ENCODE peak calls at places on chromosomes 1 and 21, in seven cellular contexts. One of them, this sample, is unnamed.

GRCh38 chr1:37035828-37036666 is 1.7 kb upstream of the GRIK3 start:
- DNase-seq in neural crest cell: no peak
- DNase-seq in ascending aorta: no peak
- DNase-seq in IMR-90: no peak
- DNase-seq in heart left ventricle: no peak
- DNase-seq in mucosa of descending colon: no peak
- DNase-seq in activated CD8-positive, alpha-beta T cell treated with anti-CD3 and anti-CD28 coated beads for 36 hours: peak
- DNase-seq in this sample: no peak

GRCh38 chr1:245241506-245242130 is 86.8 kb downstream of the KIF26B start:
- DNase-seq in mucosa of descending colon: no peak
- DNase-seq in ascending aorta: no peak
- DNase-seq in neural crest cell: no peak
- DNase-seq in IMR-90: no peak
- DNase-seq in activated CD8-positive, alpha-beta T cell treated with anti-CD3 and anti-CD28 coated beads for 36 hours: no peak
- DNase-seq in heart left ventricle: no peak
- DNase-seq in this sample: no peak

GRCh38 chr1:42340093-42340492 is 5.1 kb upstream of the FOXJ3 start:
- DNase-seq in mucosa of descending colon: peak
- DNase-seq in neural crest cell: no peak
- DNase-seq in IMR-90: peak
- DNase-seq in heart left ventricle: no peak
- DNase-seq in ascending aorta: no peak
- DNase-seq in activated CD8-positive, alpha-beta T cell treated with anti-CD3 and anti-CD28 coated beads for 36 hours: no peak
- DNase-seq in this sample: no peak

GRCh38 chr1:61951731-61952585 is 209.7 kb downstream of the PATJ start:
- DNase-seq in activated CD8-positive, alpha-beta T cell treated with anti-CD3 and anti-CD28 coated beads for 36 hours: no peak
- DNase-seq in neural crest cell: no peak
- DNase-seq in ascending aorta: no peak
- DNase-seq in IMR-90: peak
- DNase-seq in mucosa of descending colon: no peak
- DNase-seq in heart left ventricle: no peak
- DNase-seq in this sample: no peak

GRCh38 chr1:14600405-14601150 is 2.1 kb downstream of the KAZN start:
- DNase-seq in activated CD8-positive, alpha-beta T cell treated with anti-CD3 and anti-CD28 coated beads for 36 hours: no peak
- DNase-seq in mucosa of descending colon: no peak
- DNase-seq in neural crest cell: no peak
- DNase-seq in IMR-90: no peak
- DNase-seq in heart left ventricle: no peak
- DNase-seq in ascending aorta: no peak
- DNase-seq in this sample: no peak

GRCh38 chr1:151501474-151501873 is 9.7 kb upstream of the CGN start:
- DNase-seq in neural crest cell: no peak
- DNase-seq in IMR-90: no peak
- DNase-seq in ascending aorta: no peak
- DNase-seq in heart left ventricle: no peak
- DNase-seq in activated CD8-positive, alpha-beta T cell treated with anti-CD3 and anti-CD28 coated beads for 36 hours: no peak
- DNase-seq in mucosa of descending colon: peak
- DNase-seq in this sample: no peak

GRCh38 chr1:12424150-12424549 is 193.9 kb downstream of the DHRS3 start:
- DNase-seq in mucosa of descending colon: no peak
- DNase-seq in neural crest cell: no peak
- DNase-seq in ascending aorta: peak
- DNase-seq in heart left ventricle: no peak
- DNase-seq in activated CD8-positive, alpha-beta T cell treated with anti-CD3 and anti-CD28 coated beads for 36 hours: no peak
- DNase-seq in IMR-90: peak
- DNase-seq in this sample: no peak

GRCh38 chr1:233061265-233061664 is 110.9 kb downstream of the NTPCR start:
- DNase-seq in neural crest cell: no peak
- DNase-seq in activated CD8-positive, alpha-beta T cell treated with anti-CD3 and anti-CD28 coated beads for 36 hours: no peak
- DNase-seq in mucosa of descending colon: no peak
- DNase-seq in ascending aorta: no peak
- DNase-seq in heart left ventricle: no peak
- DNase-seq in IMR-90: no peak
- DNase-seq in this sample: no peak

GRCh38 chr21:41786521-41786987 is 19.7 kb upstream of the RIPK4 start:
- DNase-seq in IMR-90: peak
- DNase-seq in ascending aorta: no peak
- DNase-seq in neural crest cell: no peak
- DNase-seq in activated CD8-positive, alpha-beta T cell treated with anti-CD3 and anti-CD28 coated beads for 36 hours: no peak
- DNase-seq in mucosa of descending colon: no peak
- DNase-seq in heart left ventricle: no peak
- DNase-seq in this sample: no peak

GRCh38 chr1:118905206-118905605 is 82.9 kb downstream of the TBX15 start:
- DNase-seq in activated CD8-positive, alpha-beta T cell treated with anti-CD3 and anti-CD28 coated beads for 36 hours: no peak
- DNase-seq in heart left ventricle: no peak
- DNase-seq in mucosa of descending colon: no peak
- DNase-seq in IMR-90: no peak
- DNase-seq in neural crest cell: no peak
- DNase-seq in ascending aorta: no peak
- DNase-seq in this sample: no peak

GRCh38 chr1:216984536-216984935 is 261.3 kb upstream of the ESRRG start:
- DNase-seq in activated CD8-positive, alpha-beta T cell treated with anti-CD3 and anti-CD28 coated beads for 36 hours: no peak
- DNase-seq in IMR-90: no peak
- DNase-seq in neural crest cell: no peak
- DNase-seq in heart left ventricle: no peak
- DNase-seq in mucosa of descending colon: no peak
- DNase-seq in ascending aorta: no peak
- DNase-seq in this sample: no peak

GRCh38 chr1:2416403-2416802 is 4.0 kb upstream of the PEX10 start:
- DNase-seq in heart left ventricle: no peak
- DNase-seq in IMR-90: no peak
- DNase-seq in ascending aorta: no peak
- DNase-seq in neural crest cell: no peak
- DNase-seq in mucosa of descending colon: peak
- DNase-seq in activated CD8-positive, alpha-beta T cell treated with anti-CD3 and anti-CD28 coated beads for 36 hours: peak
- DNase-seq in this sample: no peak

GRCh38 chr1:36934061-36934460 is 100.3 kb downstream of the GRIK3 start:
- DNase-seq in activated CD8-positive, alpha-beta T cell treated with anti-CD3 and anti-CD28 coated beads for 36 hours: no peak
- DNase-seq in ascending aorta: no peak
- DNase-seq in IMR-90: no peak
- DNase-seq in mucosa of descending colon: no peak
- DNase-seq in neural crest cell: no peak
- DNase-seq in heart left ventricle: no peak
- DNase-seq in this sample: no peak

GRCh38 chr1:167618366-167618765 is 11.7 kb upstream of the RCSD1 start:
- DNase-seq in neural crest cell: no peak
- DNase-seq in activated CD8-positive, alpha-beta T cell treated with anti-CD3 and anti-CD28 coated beads for 36 hours: no peak
- DNase-seq in mucosa of descending colon: no peak
- DNase-seq in heart left ventricle: no peak
- DNase-seq in IMR-90: no peak
- DNase-seq in ascending aorta: no peak
- DNase-seq in this sample: no peak

GRCh38 chr1:183834568-183834967 is 29.6 kb downstream of the RGL1 start:
- DNase-seq in neural crest cell: no peak
- DNase-seq in ascending aorta: no peak
- DNase-seq in mucosa of descending colon: no peak
- DNase-seq in IMR-90: no peak
- DNase-seq in heart left ventricle: no peak
- DNase-seq in activated CD8-positive, alpha-beta T cell treated with anti-CD3 and anti-CD28 coated beads for 36 hours: no peak
- DNase-seq in this sample: peak

GRCh38 chr1:24720152-24720551 is 25.1 kb upstream of the CLIC4 start:
- DNase-seq in IMR-90: peak
- DNase-seq in heart left ventricle: peak
- DNase-seq in ascending aorta: peak
- DNase-seq in mucosa of descending colon: peak
- DNase-seq in neural crest cell: no peak
- DNase-seq in activated CD8-positive, alpha-beta T cell treated with anti-CD3 and anti-CD28 coated beads for 36 hours: no peak
- DNase-seq in this sample: peak

GRCh38 chr1:43293896-43294760 is 6.7 kb upstream of the TIE1 start:
- DNase-seq in IMR-90: peak
- DNase-seq in neural crest cell: no peak
- DNase-seq in activated CD8-positive, alpha-beta T cell treated with anti-CD3 and anti-CD28 coated beads for 36 hours: no peak
- DNase-seq in ascending aorta: no peak
- DNase-seq in mucosa of descending colon: peak
- DNase-seq in heart left ventricle: no peak
- DNase-seq in this sample: peak

GRCh38 chr1:99207216-99207615 is 57.1 kb upstream of the PLPPR4 start:
- DNase-seq in neural crest cell: no peak
- DNase-seq in mucosa of descending colon: no peak
- DNase-seq in heart left ventricle: no peak
- DNase-seq in activated CD8-positive, alpha-beta T cell treated with anti-CD3 and anti-CD28 coated beads for 36 hours: no peak
- DNase-seq in ascending aorta: no peak
- DNase-seq in IMR-90: no peak
- DNase-seq in this sample: no peak

GRCh38 chr1:216532399-216532798 is 109.2 kb upstream of the USH2A start:
- DNase-seq in IMR-90: no peak
- DNase-seq in mucosa of descending colon: no peak
- DNase-seq in heart left ventricle: no peak
- DNase-seq in neural crest cell: no peak
- DNase-seq in activated CD8-positive, alpha-beta T cell treated with anti-CD3 and anti-CD28 coated beads for 36 hours: no peak
- DNase-seq in ascending aorta: no peak
- DNase-seq in this sample: no peak

GRCh38 chr21:38680401-38680800 is 125.3 kb upstream of the ETS2 start:
- DNase-seq in IMR-90: no peak
- DNase-seq in ascending aorta: no peak
- DNase-seq in neural crest cell: no peak
- DNase-seq in activated CD8-positive, alpha-beta T cell treated with anti-CD3 and anti-CD28 coated beads for 36 hours: no peak
- DNase-seq in heart left ventricle: no peak
- DNase-seq in mucosa of descending colon: no peak
- DNase-seq in this sample: no peak

GRCh38 chr1:50425376-50426107 is 2.3 kb upstream of the DMRTA2 start:
- DNase-seq in IMR-90: no peak
- DNase-seq in activated CD8-positive, alpha-beta T cell treated with anti-CD3 and anti-CD28 coated beads for 36 hours: no peak
- DNase-seq in heart left ventricle: no peak
- DNase-seq in ascending aorta: no peak
- DNase-seq in mucosa of descending colon: no peak
- DNase-seq in neural crest cell: no peak
- DNase-seq in this sample: no peak

GRCh38 chr1:19975423-19976193 is 3.8 kb downstream of the PLA2G2A start:
- DNase-seq in ascending aorta: no peak
- DNase-seq in activated CD8-positive, alpha-beta T cell treated with anti-CD3 and anti-CD28 coated beads for 36 hours: no peak
- DNase-seq in neural crest cell: no peak
- DNase-seq in heart left ventricle: no peak
- DNase-seq in IMR-90: no peak
- DNase-seq in mucosa of descending colon: no peak
- DNase-seq in this sample: no peak

GRCh38 chr1:19976317-19977003 is 3.0 kb downstream of the PLA2G2A start:
- DNase-seq in mucosa of descending colon: no peak
- DNase-seq in IMR-90: no peak
- DNase-seq in neural crest cell: no peak
- DNase-seq in ascending aorta: no peak
- DNase-seq in heart left ventricle: no peak
- DNase-seq in activated CD8-positive, alpha-beta T cell treated with anti-CD3 and anti-CD28 coated beads for 36 hours: no peak
- DNase-seq in this sample: peak

GRCh38 chr1:19978143-19978542 is 1.3 kb downstream of the PLA2G2A start:
- DNase-seq in IMR-90: no peak
- DNase-seq in heart left ventricle: no peak
- DNase-seq in ascending aorta: no peak
- DNase-seq in mucosa of descending colon: no peak
- DNase-seq in activated CD8-positive, alpha-beta T cell treated with anti-CD3 and anti-CD28 coated beads for 36 hours: no peak
- DNase-seq in neural crest cell: no peak
- DNase-seq in this sample: no peak

GRCh38 chr1:19971657-19972056 is 7.8 kb downstream of the PLA2G2A start:
- DNase-seq in IMR-90: no peak
- DNase-seq in activated CD8-positive, alpha-beta T cell treated with anti-CD3 and anti-CD28 coated beads for 36 hours: no peak
- DNase-seq in mucosa of descending colon: no peak
- DNase-seq in heart left ventricle: no peak
- DNase-seq in ascending aorta: no peak
- DNase-seq in neural crest cell: no peak
- DNase-seq in this sample: no peak

GRCh38 chr1:19974822-19975416 is 4.5 kb downstream of the PLA2G2A start:
- DNase-seq in IMR-90: peak
- DNase-seq in ascending aorta: no peak
- DNase-seq in heart left ventricle: peak
- DNase-seq in mucosa of descending colon: peak
- DNase-seq in neural crest cell: peak
- DNase-seq in activated CD8-positive, alpha-beta T cell treated with anti-CD3 and anti-CD28 coated beads for 36 hours: peak
- DNase-seq in this sample: peak
- TF ChIP-seq CTCF in IMR-90: peak
- TF ChIP-seq CTCF in ascending aorta: peak
- TF ChIP-seq CTCF in heart left ventricle: peak
- TF ChIP-seq CTCF in mucosa of descending colon: peak
- TF ChIP-seq CTCF in neural crest cell: peak
- TF ChIP-seq CTCF in activated CD8-positive, alpha-beta T cell treated with anti-CD3 and anti-CD28 coated beads for 36 hours: peak
- TF ChIP-seq CTCF in this sample: peak

DNA sequence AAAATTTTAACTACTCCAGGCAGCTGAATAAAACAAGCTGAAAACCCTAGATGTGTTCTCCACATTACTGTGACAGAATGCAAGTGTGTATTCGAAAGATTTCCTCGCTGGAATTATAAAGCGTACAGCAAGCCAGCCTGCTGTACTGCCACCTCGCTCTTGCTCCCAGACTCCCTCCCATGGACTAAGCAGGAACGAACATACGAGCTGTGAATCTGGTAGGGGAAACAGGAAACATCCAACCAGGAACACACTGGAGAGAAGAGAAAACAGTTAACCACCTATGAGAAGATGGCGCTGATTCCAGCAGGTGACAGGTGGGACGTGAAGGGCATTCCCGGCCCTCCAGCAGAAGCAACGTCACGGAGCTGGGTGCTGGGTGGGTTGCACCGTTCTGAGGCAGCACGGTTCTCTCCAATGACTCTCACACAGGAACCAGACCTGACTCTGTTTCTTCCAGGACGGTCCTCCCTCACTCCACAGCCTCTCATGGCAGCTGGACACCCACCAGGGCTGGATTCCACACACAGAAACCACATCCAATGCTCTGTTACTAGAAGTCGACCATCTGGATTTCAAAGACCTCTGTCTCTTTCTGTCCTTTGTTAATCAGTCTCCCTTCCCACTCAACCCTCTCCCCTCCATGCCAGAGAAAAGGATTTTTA is 219.2 kb downstream of the RERE start:
- DNase-seq in activated CD8-positive, alpha-beta T cell treated with anti-CD3 and anti-CD28 coated beads for 36 hours: no peak
- DNase-seq in heart left ventricle: peak
- DNase-seq in mucosa of descending colon: peak
- DNase-seq in neural crest cell: no peak
- DNase-seq in IMR-90: peak
- DNase-seq in ascending aorta: peak
- DNase-seq in this sample: peak
- TF ChIP-seq CTCF in activated CD8-positive, alpha-beta T cell treated with anti-CD3 and anti-CD28 coated beads for 36 hours: no peak
- TF ChIP-seq CTCF in heart left ventricle: peak
- TF ChIP-seq CTCF in mucosa of descending colon: no peak
- TF ChIP-seq CTCF in neural crest cell: peak
- TF ChIP-seq CTCF in IMR-90: peak
- TF ChIP-seq CTCF in ascending aorta: peak
- TF ChIP-seq CTCF in this sample: peak

GRCh38 chr1:243946946-243947345 is 96.9 kb upstream of the AKT3 start:
- DNase-seq in ascending aorta: no peak
- DNase-seq in mucosa of descending colon: no peak
- DNase-seq in neural crest cell: no peak
- DNase-seq in heart left ventricle: no peak
- DNase-seq in IMR-90: no peak
- DNase-seq in activated CD8-positive, alpha-beta T cell treated with anti-CD3 and anti-CD28 coated beads for 36 hours: peak
- DNase-seq in this sample: no peak
- TF ChIP-seq CTCF in ascending aorta: peak
- TF ChIP-seq CTCF in mucosa of descending colon: no peak
- TF ChIP-seq CTCF in neural crest cell: peak
- TF ChIP-seq CTCF in heart left ventricle: peak
- TF ChIP-seq CTCF in IMR-90: peak
- TF ChIP-seq CTCF in activated CD8-positive, alpha-beta T cell treated with anti-CD3 and anti-CD28 coated beads for 36 hours: peak
- TF ChIP-seq CTCF in this sample: peak

DNA sequence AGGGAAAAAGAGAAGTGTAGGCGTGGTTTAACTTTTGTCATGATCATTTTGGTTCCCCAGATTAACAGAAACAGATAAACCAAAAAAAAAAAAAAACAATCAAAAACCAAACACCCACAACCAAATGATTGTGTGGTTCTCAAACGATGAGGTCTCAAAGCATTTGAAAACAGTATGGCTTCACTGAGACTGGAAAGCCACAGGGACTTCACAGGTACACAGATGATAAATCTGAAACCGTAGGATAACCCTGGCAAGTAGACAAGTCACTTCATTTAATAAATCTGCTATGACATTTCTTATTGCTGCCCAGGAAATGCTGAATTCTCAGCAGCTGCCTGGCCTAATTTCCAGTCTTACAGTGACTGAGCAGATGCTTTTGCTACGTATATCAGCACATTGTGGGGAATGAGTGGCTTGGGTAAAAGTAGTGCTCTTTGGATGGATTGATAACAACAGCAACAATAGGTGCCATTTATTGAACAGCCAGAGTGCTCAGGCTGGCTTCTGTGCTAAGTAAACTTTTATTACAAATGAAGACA is 6.1 kb downstream of the ST6GALNAC3 start:
- DNase-seq in neural crest cell: no peak
- DNase-seq in IMR-90: no peak
- DNase-seq in ascending aorta: no peak
- DNase-seq in heart left ventricle: no peak
- DNase-seq in mucosa of descending colon: no peak
- DNase-seq in activated CD8-positive, alpha-beta T cell treated with anti-CD3 and anti-CD28 coated beads for 36 hours: no peak
- DNase-seq in this sample: no peak
- TF ChIP-seq CTCF in neural crest cell: no peak
- TF ChIP-seq CTCF in IMR-90: no peak
- TF ChIP-seq CTCF in ascending aorta: no peak
- TF ChIP-seq CTCF in heart left ventricle: no peak
- TF ChIP-seq CTCF in mucosa of descending colon: no peak
- TF ChIP-seq CTCF in activated CD8-positive, alpha-beta T cell treated with anti-CD3 and anti-CD28 coated beads for 36 hours: no peak
- TF ChIP-seq CTCF in this sample: no peak

This sample was measured in adrenal gland.